ENCODE peak calls at places on chromosomes 11 and 22, in five cellular contexts. L, E, Z, X and G are unnamed samples.

GRCh38 chr11:69921429-69922014 is 102.3 kb upstream of the FGF3 start:
- DNase-seq in L (no peak), Z (no peak), E (no peak), X (no peak), G (no peak)

GRCh38 chr11:69840371-69841169 is 21.4 kb upstream of the FGF3 start:
- DNase-seq in E (no peak), X (peak), L (no peak), Z (no peak), G (no peak)

GRCh38 chr22:23834830-23835772 is 3.7 kb downstream of the DERL3 start:
- DNase-seq in L (peak), Z (no peak), E (no peak), X (no peak), G (no peak)

GRCh38 chr11:27083241-27083640 is 42.6 kb downstream of the BBOX1 start:
- DNase-seq in E (no peak), L (no peak), Z (no peak), X (no peak), G (no peak)

GRCh38 chr22:36541831-36542391 is 12.9 kb upstream of the EIF3D start:
- DNase-seq in Z (peak), E (peak), L (no peak), X (peak), G (no peak)

GRCh38 chr11:32827276-32827675 is 2.5 kb upstream of the PRRG4 start:
- DNase-seq in X (no peak), Z (no peak), L (no peak), E (no peak), G (no peak)

GRCh38 chr11:64620286-64620962 is 29.4 kb downstream of the SLC22A12 start:
- DNase-seq in X (no peak), E (no peak), L (peak), Z (no peak), G (no peak)

GRCh38 chr22:26632422-26633155 is 10.8 kb downstream of the CRYBA4 start:
- DNase-seq in E (peak), L (peak), Z (no peak), X (no peak), G (no peak)

GRCh38 chr11:77082838-77083552 is 16.2 kb downstream of the CAPN5 start:
- DNase-seq in X (no peak), Z (no peak), E (no peak), L (peak), G (no peak)

GRCh38 chr11:43758942-43759341 is 78.4 kb downstream of the HSD17B12 start:
- DNase-seq in Z (no peak), E (no peak), X (no peak), L (no peak), G (peak)

GRCh38 chr11:36500315-36500721 is 9.8 kb downstream of the TRAF6 start:
- DNase-seq in X (no peak), L (no peak), Z (peak), E (peak), G (peak)

GRCh38 chr22:29043906-29044575 is 17.6 kb downstream of the C22orf31 start:
- DNase-seq in E (no peak), X (no peak), Z (no peak), L (no peak), G (no peak)

GRCh38 chr11:9617960-9618359 is 44.5 kb downstream of the WEE1 start:
- DNase-seq in Z (peak), L (no peak), E (no peak), X (no peak), G (no peak)

GRCh38 chr11:129093283-129093682 is 98.8 kb downstream of the ARHGAP32 start:
- DNase-seq in Z (no peak), X (no peak), L (no peak), E (no peak), G (no peak)

GRCh38 chr11:27373856-27374602 is 11.0 kb upstream of the CCDC34 start:
- DNase-seq in X (no peak), L (no peak), Z (no peak), E (no peak), G (no peak)

GRCh38 chr22:37244114-37244921 is at the start of gene RAC2:
- DNase-seq in E (peak), X (peak), Z (no peak), L (peak), G (peak)

GRCh38 chr11:63608353-63609345 is 5.6 kb downstream of the PLAAT3 start:
- DNase-seq in X (no peak), E (no peak), Z (no peak), L (no peak), G (no peak)

GRCh38 chr22:23190526-23190925 is 10.2 kb downstream of the BCR start:
- DNase-seq in E (no peak), L (no peak), Z (no peak), X (no peak), G (no peak)

GRCh38 chr11:10522276-10522675 is 18.7 kb downstream of the RNF141 start:
- DNase-seq in Z (no peak), L (no peak), X (no peak), E (no peak), G (no peak)

GRCh38 chr22:23857606-23858483 is at the start of gene SLC2A11:
- DNase-seq in L (peak), Z (peak), E (peak), X (peak), G (peak)

GRCh38 chr11:124779568-124779967 is 17.5 kb upstream of the ESAM start:
- DNase-seq in Z (no peak), X (no peak), L (no peak), E (no peak), G (no peak)

GRCh38 chr11:69268911-69269310 is 25.0 kb upstream of the MYEOV start:
- DNase-seq in L (no peak), E (no peak), X (no peak), Z (no peak), G (no peak)

GRCh38 chr11:59641156-59641555 is 25.6 kb upstream of the OSBP start:
- DNase-seq in Z (no peak), X (no peak), E (no peak), L (no peak), G (no peak)

GRCh38 chr11:119789766-119790407 is 60.9 kb upstream of the NECTIN1 start:
- DNase-seq in E (no peak), X (no peak), Z (no peak), L (no peak), G (no peak)

GRCh38 chr11:96267001-96267489 is 76.0 kb downstream of the MAML2 start:
- DNase-seq in X (no peak), Z (no peak), E (no peak), L (no peak), G (no peak)

GRCh38 chr11:13963169-13963948 is 836 bp downstream of the SPON1 start:
- DNase-seq in X (no peak), L (peak), E (no peak), Z (no peak), G (no peak)
- H3K4me3 ChIP-seq in X (no peak), L (peak), E (no peak), Z (no peak), G (no peak)

DNA sequence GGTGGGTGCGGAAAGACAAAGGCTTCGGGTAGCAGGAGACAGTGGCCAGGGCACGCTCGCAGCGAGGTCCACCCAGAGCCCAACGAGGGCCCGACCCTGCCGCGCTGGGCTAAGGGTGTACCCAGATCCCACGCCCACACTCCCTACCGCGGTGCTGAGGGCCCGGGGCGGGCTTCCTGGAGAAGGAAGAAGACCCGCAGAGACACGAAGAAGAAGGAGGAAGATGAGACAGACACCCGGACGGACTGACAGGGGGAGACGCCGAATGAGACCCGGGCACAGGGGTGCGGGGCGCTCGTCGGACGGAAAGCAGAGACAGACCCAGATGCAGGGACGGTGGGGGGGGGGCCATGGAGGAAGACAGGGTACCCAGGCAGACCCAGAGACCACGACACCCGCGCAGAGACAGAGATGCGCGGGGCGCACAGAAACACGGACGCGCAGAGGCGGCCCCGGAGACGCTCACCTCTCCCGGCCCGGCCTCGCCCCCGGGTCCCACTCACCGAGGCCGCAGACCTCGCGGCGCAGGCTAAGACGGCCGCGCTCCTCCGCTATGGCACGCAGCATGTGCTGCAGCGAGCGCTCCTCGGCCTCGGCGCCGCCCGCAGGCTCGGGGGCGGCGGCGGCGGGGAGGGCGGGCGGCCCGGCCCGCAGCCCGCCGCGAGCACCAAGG is 421 bp downstream of the KIAA0930 start:
- DNase-seq in Z (no peak), X (no peak), E (no peak), L (peak), G (peak)
- TF ChIP-seq MAX in Z (peak), X (no peak), E (no peak), L (no peak), G (no peak)

GRCh38 chr22:27752771-27753170 is 48.8 kb downstream of the MN1 start:
- DNase-seq in E (no peak), L (no peak), Z (peak), X (no peak), G (no peak)

GRCh38 chr22:27751277-27752070 is 50.1 kb downstream of the MN1 start:
- DNase-seq in Z (no peak), E (no peak), L (no peak), X (no peak), G (no peak)

GRCh38 chr22:27750866-27751265 is 50.7 kb downstream of the MN1 start:
- DNase-seq in X (no peak), Z (no peak), E (no peak), L (no peak), G (no peak)

GRCh38 chr22:27754247-27754887 is 47.2 kb downstream of the MN1 start:
- DNase-seq in E (peak), X (no peak), L (no peak), Z (no peak), G (no peak)

DNA sequence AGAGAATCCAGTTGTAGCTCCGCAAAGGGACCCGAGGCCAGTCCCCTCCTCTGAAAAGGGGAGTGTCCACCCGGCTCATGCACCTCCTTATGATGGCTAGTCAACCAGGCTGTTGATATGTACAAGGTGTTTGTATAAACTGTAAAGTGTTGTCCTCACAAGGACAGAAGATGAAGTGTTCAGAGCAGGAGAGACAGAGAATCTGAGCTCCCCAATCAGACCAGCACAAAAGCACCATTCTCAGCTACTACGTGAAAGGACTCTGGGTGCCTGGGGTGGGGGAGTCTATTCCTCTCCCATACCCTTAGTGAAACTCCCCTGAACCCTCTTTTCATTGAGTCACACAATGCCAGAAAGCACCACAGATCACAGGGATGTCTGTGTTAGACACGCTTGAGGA is 49.4 kb downstream of the MN1 start:
- DNase-seq in X (no peak), L (no peak), Z (no peak), E (no peak), G (no peak)
- TF ChIP-seq CTCF in X (no peak), L (no peak), Z (no peak), E (no peak), G (no peak)

GRCh38 chr11:66313321-66314185 is 3.3 kb downstream of the CD248 start:
- DNase-seq in E (no peak), Z (no peak), X (no peak), L (peak), G (peak)

GRCh38 chr11:66312549-66313320 is 4.1 kb downstream of the CD248 start:
- DNase-seq in X (peak), L (peak), E (peak), Z (peak), G (peak)

GRCh38 chr11:66315498-66315885 is 1.4 kb downstream of the CD248 start:
- DNase-seq in L (no peak), E (no peak), Z (no peak), X (no peak), G (no peak)

GRCh38 chr11:66314561-66315497 is 2.0 kb downstream of the CD248 start:
- DNase-seq in Z (no peak), L (no peak), E (no peak), X (no peak), G (no peak)

GRCh38 chr11:66314186-66314501 is 2.7 kb downstream of the CD248 start:
- DNase-seq in E (no peak), L (no peak), X (no peak), Z (no peak), G (no peak)
- H3K4me3 ChIP-seq in E (no peak), L (no peak), X (no peak), Z (no peak), G (no peak)

GRCh38 chr11:57818812-57819211 is 57.2 kb downstream of the CTNND1 start:
- DNase-seq in L (no peak), Z (no peak), X (no peak), E (no peak), G (no peak)
- TF ChIP-seq MAX in L (no peak), Z (no peak), X (no peak), E (no peak), G (no peak)

GRCh38 chr22:50059185-50059880 is 1.2 kb upstream of the TTLL8 start:
- DNase-seq in X (no peak), Z (peak), L (peak), E (peak), G (peak)
- TF ChIP-seq CTCF in X (no peak), Z (no peak), L (no peak), E (no peak), G (no peak)

GRCh38 chr11:100800202-100800601 is 113.1 kb downstream of the ARHGAP42 start:
- DNase-seq in Z (no peak), L (no peak), E (no peak), X (no peak), G (no peak)

GRCh38 chr11:100805509-100806199 is 118.6 kb downstream of the ARHGAP42 start:
- DNase-seq in E (peak), Z (no peak), X (no peak), L (no peak), G (no peak)

GRCh38 chr11:100799445-100799844 is 112.4 kb downstream of the ARHGAP42 start:
- DNase-seq in L (no peak), E (no peak), Z (no peak), X (no peak), G (no peak)

DNA sequence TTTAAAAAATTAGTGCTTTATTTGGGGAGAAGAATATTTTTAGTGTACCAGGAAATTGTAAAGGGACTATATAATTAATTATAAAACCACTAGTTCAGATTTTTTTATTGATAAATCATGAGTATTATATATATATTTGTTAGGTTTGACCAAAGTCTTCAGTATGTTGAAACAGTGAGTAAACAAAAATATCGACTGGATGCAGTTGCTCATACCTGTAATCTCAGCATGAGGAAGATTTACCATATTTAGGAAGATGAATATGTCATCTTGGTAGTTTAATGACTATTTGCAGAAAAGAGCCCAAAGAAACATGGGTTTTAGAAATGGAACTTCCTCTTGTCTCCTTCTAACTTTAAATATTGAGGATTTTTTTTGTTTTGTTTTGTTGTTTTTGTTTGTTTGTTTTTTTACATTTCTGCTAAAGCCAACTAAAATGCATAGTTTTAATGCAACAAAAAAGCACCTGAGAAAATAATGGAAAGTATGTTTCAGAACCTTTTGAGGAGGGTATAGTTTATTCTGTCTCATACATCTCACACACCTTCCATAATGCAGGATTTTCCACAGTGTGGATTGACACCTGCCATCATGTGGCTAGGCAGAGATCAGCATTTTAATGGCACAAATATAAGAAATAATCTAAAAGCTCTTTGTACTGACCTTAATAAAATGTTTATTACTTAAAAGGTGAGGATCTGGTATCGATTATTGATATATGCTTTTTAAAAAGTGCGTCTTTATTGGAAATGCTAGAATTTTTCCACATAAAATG is 114.3 kb downstream of the ARHGAP42 start:
- DNase-seq in E (no peak), X (no peak), L (no peak), Z (no peak), G (no peak)
- H3K4me3 ChIP-seq in E (no peak), X (no peak), L (no peak), Z (no peak), G (no peak)

GRCh38 chr22:31728857-31729256 is 21.1 kb downstream of the PRR14L start:
- DNase-seq in X (no peak), Z (no peak), L (no peak), E (no peak), G (no peak)
- TF ChIP-seq MAX in X (no peak), Z (no peak), L (no peak), E (no peak), G (peak)

GRCh38 chr11:133801356-133801755 is 44.0 kb downstream of the SPATA19 start:
- DNase-seq in E (no peak), L (no peak), Z (no peak), X (no peak), G (no peak)
- TF ChIP-seq CTCF in E (no peak), L (no peak), Z (no peak), X (no peak), G (no peak)

DNA sequence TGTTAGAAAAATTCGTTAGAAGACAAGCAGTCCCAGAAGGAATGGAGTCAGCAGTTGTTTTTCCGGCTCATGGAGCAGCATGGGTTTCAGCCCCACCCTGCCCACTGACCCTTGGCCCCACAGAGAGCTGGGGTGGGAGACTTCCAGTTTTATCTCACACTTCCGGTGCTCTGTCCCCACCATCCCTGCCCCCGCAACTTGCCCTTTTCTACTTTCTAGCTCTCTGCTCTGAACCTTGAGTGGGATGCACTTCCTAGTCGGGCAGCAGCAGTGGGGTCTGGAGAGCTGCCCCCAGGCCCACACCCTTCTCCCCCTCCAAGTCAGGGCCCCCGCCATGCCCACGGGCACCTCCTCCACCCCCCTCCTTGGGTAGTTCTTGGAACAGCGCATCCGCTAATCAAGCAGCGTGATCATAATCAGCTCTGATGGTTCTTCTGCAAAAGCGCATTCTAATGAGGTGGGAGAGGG is 184.4 kb downstream of the CEP164 start:
- DNase-seq in X (no peak), Z (no peak), E (no peak), L (peak), G (no peak)
- H3K4me3 ChIP-seq in X (no peak), Z (no peak), E (no peak), L (no peak), G (no peak)